ENCODE peak calls at places on chromosomes 5 and 9, in four cellular contexts. B is HCT116, K is prostate gland, R is upper lobe of left lung. H is an unnamed sample. For H3K27me3 and H3K4me1, the result is how much of the 10 kb centered on the place peaks cover.

GRCh38 chr5:38706376-38706775 is 139.4 kb upstream of the OSMR start:
- DNase-seq in K (no peak), R (no peak), B (no peak), H (no peak)

GRCh38 chr5:74892921-74893320 is 26.7 kb upstream of the FAM169A start:
- DNase-seq in B (no peak), R (no peak), K (no peak), H (no peak)

GRCh38 chr5:127176769-127177168 is 103.5 kb upstream of the C5orf63 start:
- DNase-seq in R (no peak), B (no peak), K (no peak), H (no peak)

GRCh38 chr5:179866241-179867078 is 7.8 kb upstream of the MRNIP start:
- DNase-seq in K (no peak), B (no peak), R (no peak), H (peak)

GRCh38 chr5:132334812-132335211 is 34.7 kb upstream of the SLC22A5 start:
- DNase-seq in R (no peak), K (no peak), B (peak), H (no peak)

GRCh38 chr5:83817591-83817990 is 96.9 kb upstream of the HAPLN1 start:
- DNase-seq in B (no peak), K (no peak), R (no peak), H (no peak)

GRCh38 chr5:80092521-80093107 is 57.5 kb downstream of the THBS4 start:
- DNase-seq in R (no peak), B (no peak), K (no peak), H (no peak)

GRCh38 chr5:61575581-61575980 is 243.5 kb downstream of the ZSWIM6 start:
- DNase-seq in B (no peak), R (no peak), K (no peak), H (no peak)

GRCh38 chr5:168660691-168661090 is 81.5 kb upstream of the PANK3 start:
- DNase-seq in B (no peak), R (no peak), K (no peak), H (no peak)

GRCh38 chr9:136265561-136266355 is 20.1 kb upstream of the QSOX2 start:
- DNase-seq in K (no peak), R (no peak), B (no peak), H (no peak)

GRCh38 chr5:150108711-150109605 is 22.6 kb upstream of the CSF1R start:
- DNase-seq in B (no peak), R (no peak), K (no peak), H (no peak)

GRCh38 chr5:74254257-74254656 is 386.3 kb downstream of the ENC1 start:
- DNase-seq in B (no peak), R (no peak), K (no peak), H (no peak)

GRCh38 chr9:71928806-71929205 is 17.4 kb downstream of the C9orf85 start:
- DNase-seq in K (no peak), R (no peak), B (no peak), H (no peak)

GRCh38 chr5:50325237-50325832 is 115.8 kb downstream of the EMB start:
- DNase-seq in R (no peak), B (peak), K (no peak), H (no peak)

GRCh38 chr9:1332161-1332560 is 282.0 kb downstream of the DMRT2 start:
- DNase-seq in R (no peak), B (no peak), K (no peak), H (no peak)

GRCh38 chr5:11468334-11469039 is 435.8 kb downstream of the CTNND2 start:
- DNase-seq in B (no peak), R (no peak), K (no peak), H (no peak)

GRCh38 chr5:170248172-170248571 is 15.4 kb downstream of the C5orf58 start:
- DNase-seq in B (no peak), R (no peak), K (no peak), H (no peak)
- H3K27me3 ChIP-seq in B (half or more), R (under half), K (under half), H (under half)

GRCh38 chr5:174140452-174140851 is 94.9 kb downstream of the NSG2 start:
- DNase-seq in R (peak), K (no peak), B (no peak), H (no peak)
- TF ChIP-seq POLR2AphosphoS5 in R (peak), K (no peak), B (no peak), H (no peak)

GRCh38 chr9:35211854-35212253 is 50.0 kb downstream of the UNC13B start:
- DNase-seq in K (no peak), B (no peak), R (no peak), H (no peak)
- H3K4me1 ChIP-seq in K (under half), B (under half), R (under half), H (under half)

GRCh38 chr5:2627867-2628266 is 123.6 kb downstream of the IRX2 start:
- DNase-seq in K (no peak), B (no peak), R (no peak), H (no peak)
- H3K27me3 ChIP-seq in K (under half), B (under half), R (under half), H (under half)

GRCh38 chr5:56088431-56088949 is 93.7 kb upstream of the IL6ST start:
- DNase-seq in R (no peak), B (no peak), K (no peak), H (no peak)

GRCh38 chr5:56090793-56091460 is 96.2 kb upstream of the IL6ST start:
- DNase-seq in R (no peak), B (no peak), K (no peak), H (no peak)

GRCh38 chr5:56092115-56092514 is 97.4 kb upstream of the IL6ST start:
- DNase-seq in B (no peak), K (no peak), R (no peak), H (no peak)

GRCh38 chr5:56091664-56092063 is 96.9 kb upstream of the IL6ST start:
- DNase-seq in K (no peak), B (no peak), R (no peak), H (no peak)

DNA sequence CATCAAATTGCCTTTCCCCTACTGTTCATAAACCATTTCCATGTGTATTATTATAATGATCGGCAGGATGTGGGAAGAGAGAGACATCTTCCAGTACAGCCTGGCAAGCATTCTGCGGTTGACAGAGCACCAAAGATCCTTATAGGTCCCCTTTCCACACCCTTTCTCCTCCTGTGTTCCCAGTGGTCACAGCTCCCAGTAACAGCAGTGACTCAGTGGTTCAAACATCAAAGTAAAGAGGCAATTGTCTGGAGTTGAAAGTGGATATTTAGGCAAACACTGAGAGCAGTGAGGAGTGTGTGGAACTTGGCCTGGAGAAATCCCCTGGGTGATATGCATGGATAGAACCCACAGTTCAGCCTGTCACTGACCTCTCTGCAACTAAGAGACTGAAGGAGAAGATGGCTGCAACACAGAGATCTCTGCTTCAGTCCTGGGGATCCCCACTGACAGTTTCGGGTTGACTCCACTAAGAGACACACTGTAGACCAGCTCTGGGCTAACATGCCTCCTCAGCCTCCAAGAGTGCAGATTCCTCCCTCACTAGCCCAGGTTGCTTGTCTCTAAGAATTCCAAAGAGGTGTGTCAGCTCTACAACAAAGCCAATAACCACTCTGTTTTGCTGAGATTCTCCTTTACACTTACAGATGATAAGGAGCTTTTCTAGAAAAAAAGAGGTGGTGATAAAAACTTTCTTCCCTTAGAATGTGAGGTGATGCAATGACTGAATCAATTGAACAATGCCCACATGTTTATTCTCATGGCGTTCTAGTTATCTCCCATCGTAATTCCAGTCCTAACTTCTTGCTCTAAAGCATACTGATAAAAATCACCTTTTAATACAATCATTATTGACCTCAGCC is 94.4 kb upstream of the IL6ST start:
- DNase-seq in B (no peak), K (no peak), R (no peak), H (no peak)
- TF ChIP-seq POLR2AphosphoS5 in B (no peak), K (no peak), R (no peak), H (no peak)

GRCh38 chr9:4955836-4956235 is 29.2 kb upstream of the JAK2 start:
- DNase-seq in B (no peak), K (no peak), R (no peak), H (no peak)
- H3K4me1 ChIP-seq in B (under half), K (under half), R (under half), H (under half)

DNA sequence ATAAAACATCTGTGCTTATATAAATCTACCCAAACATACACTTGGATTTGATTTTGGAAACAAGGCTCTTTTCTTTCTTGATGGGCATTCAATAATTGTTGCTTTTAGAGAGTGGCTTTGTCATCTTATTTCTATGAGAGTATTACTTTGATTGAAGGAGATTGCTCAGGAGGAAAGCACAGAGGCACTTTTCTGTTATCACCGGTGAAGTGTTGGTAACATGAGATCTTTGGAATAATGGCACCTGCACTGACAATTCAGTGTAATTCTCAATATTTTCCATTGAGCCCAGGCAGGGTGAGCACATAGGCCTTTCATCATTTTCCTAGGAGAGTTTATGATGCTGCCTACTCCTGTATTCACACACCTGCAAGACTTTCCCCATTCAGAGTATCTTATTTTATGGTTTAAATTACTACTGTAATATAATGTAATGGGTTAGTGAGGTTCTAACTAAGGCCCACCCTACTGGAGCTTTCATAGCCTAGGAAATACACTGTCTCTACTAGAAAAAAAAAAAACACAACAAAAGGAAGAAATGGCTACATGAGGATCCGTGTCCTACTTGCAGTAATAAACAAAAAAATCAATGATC is 244.3 kb downstream of the DENND1A start:
- DNase-seq in K (no peak), R (no peak), B (no peak), H (no peak)
- H3K27me3 ChIP-seq in K (under half), R (under half), B (under half), H (under half)

GRCh38 chr9:110048473-110048975 is 159.4 kb downstream of the C9orf152 start:
- DNase-seq in B (peak), R (peak), K (peak), H (peak)
- TF ChIP-seq POLR2AphosphoS5 in B (peak), R (peak), K (peak), H (peak)

GRCh38 chr9:109880276-109881169 is 100.5 kb downstream of the PALM2AKAP2 start:
- DNase-seq in R (no peak), K (no peak), B (peak), H (no peak)
- H3K4me1 ChIP-seq in R (under half), K (under half), B (under half), H (under half)

DNA sequence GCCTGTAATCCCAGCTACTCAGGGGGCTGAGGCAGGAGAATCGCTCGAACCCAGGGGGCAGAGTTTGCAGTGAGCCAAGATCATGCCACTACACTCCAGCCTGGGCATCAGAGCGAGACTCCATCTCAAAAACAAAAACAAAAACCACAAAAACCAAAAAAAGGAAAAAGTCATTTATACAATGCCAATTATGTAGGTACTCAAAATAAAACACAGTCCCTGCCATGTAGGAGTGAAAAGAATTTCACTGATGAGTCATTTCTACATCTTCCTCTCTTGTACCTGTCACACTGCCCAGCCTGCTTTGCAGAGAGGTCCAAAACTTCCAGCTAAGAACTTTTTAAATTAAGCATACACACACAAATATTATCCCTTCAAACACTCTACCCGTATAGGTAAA is 215.8 kb downstream of the EPB41L4A start:
- DNase-seq in R (no peak), K (no peak), B (no peak), H (no peak)
- H3K27me3 ChIP-seq in R (under half), K (under half), B (under half), H (under half)

H was measured in spleen.